ENCODE peak calls at places on chromosomes 13 and 19, in nine cellular contexts. G is pulmonary artery endothelial cell; O is NCI-H2107; M is ecto neural progenitor cell; B is dorsolateral prefrontal cortex; X is non-pigmented ciliary epithelial cell; Q is effector memory CD8-positive, alpha-beta T cell; Z is fibroblast of mammary gland; J is BE2C. C is an unnamed sample.

GRCh38 chr13:99439048-99439447 is 62.2 kb upstream of the TM9SF2 start:
- DNase-seq in B (no peak), J (no peak), O (no peak), M (no peak), X (no peak), Q (no peak), Z (no peak), G (no peak), C (no peak)

GRCh38 chr13:62300021-62300420 is 884.4 kb upstream of the PCDH20 start:
- DNase-seq in M (no peak), O (no peak), Q (no peak), G (no peak), J (no peak), B (no peak), Z (no peak), X (no peak), C (no peak)

GRCh38 chr19:6711605-6712004 is 8.8 kb downstream of the C3 start:
- DNase-seq in M (no peak), Q (no peak), X (no peak), B (no peak), G (no peak), J (no peak), Z (no peak), O (no peak), C (peak)

GRCh38 chr19:5996598-5997320 is 18.8 kb upstream of the RANBP3 start:
- DNase-seq in M (no peak), J (no peak), B (no peak), O (no peak), X (no peak), Q (no peak), Z (no peak), G (no peak), C (no peak)

GRCh38 chr19:13761423-13761822 is 2.9 kb upstream of the MRI1 start:
- DNase-seq in M (no peak), B (no peak), X (no peak), J (no peak), G (no peak), Z (no peak), Q (no peak), O (no peak), C (no peak)

GRCh38 chr13:72652681-72653080 is 74.7 kb downstream of the MZT1 start:
- DNase-seq in O (no peak), J (no peak), G (peak), M (no peak), Q (no peak), B (no peak), X (no peak), Z (no peak), C (no peak)

GRCh38 chr13:77390391-77390790 is 63.5 kb upstream of the MYCBP2 start:
- DNase-seq in G (no peak), O (no peak), J (no peak), M (no peak), Z (peak), Q (no peak), X (no peak), B (no peak), C (no peak)

GRCh38 chr13:44322928-44323327 is 50.7 kb upstream of the SERP2 start:
- DNase-seq in B (no peak), X (no peak), O (no peak), G (no peak), J (no peak), Z (no peak), Q (no peak), M (peak), C (no peak)

GRCh38 chr13:93956416-93956815 is 523.1 kb downstream of the DCT start:
- DNase-seq in M (no peak), Z (no peak), J (no peak), O (no peak), Q (no peak), B (no peak), G (no peak), X (no peak), C (no peak)

GRCh38 chr13:40145139-40145538 is 489.7 kb downstream of the COG6 start:
- DNase-seq in G (no peak), Q (no peak), J (no peak), X (no peak), M (no peak), Z (no peak), O (no peak), B (no peak), C (no peak)

GRCh38 chr13:91817250-91817649 is 418.8 kb downstream of the GPC5 start:
- DNase-seq in Q (no peak), O (no peak), Z (peak), J (no peak), M (no peak), X (no peak), B (no peak), G (no peak), C (peak)

GRCh38 chr19:51830263-51830662 is 35.3 kb downstream of the FPR3 start:
- DNase-seq in B (no peak), Z (peak), G (no peak), J (no peak), Q (no peak), X (no peak), M (no peak), O (no peak), C (no peak)

GRCh38 chr13:80100636-80101035 is 240.3 kb downstream of the SPRY2 start:
- DNase-seq in J (no peak), Q (no peak), B (no peak), O (no peak), M (no peak), G (no peak), X (no peak), Z (peak), C (no peak)

GRCh38 chr19:39679056-39679790 is 23.5 kb downstream of the LGALS16 start:
- DNase-seq in M (no peak), J (no peak), Z (no peak), O (no peak), B (no peak), G (no peak), X (no peak), Q (no peak), C (no peak)

GRCh38 chr19:8840708-8841107 is 8.5 kb downstream of the MBD3L1 start:
- DNase-seq in O (no peak), B (no peak), G (no peak), M (no peak), Q (no peak), J (no peak), X (no peak), Z (no peak), C (no peak)

GRCh38 chr19:57664269-57665127 is 4.2 kb upstream of the ZSCAN4 start:
- DNase-seq in X (no peak), B (peak), Z (peak), M (peak), G (no peak), O (no peak), J (peak), Q (no peak), C (peak)

GRCh38 chr19:1377176-1377964 is 6.3 kb upstream of the NDUFS7 start:
- DNase-seq in J (no peak), Q (no peak), M (no peak), B (no peak), Z (no peak), O (no peak), X (no peak), G (no peak), C (no peak)

GRCh38 chr19:2327773-2328400 is 499 bp downstream of the LSM7 start:
- DNase-seq in J (no peak), O (no peak), X (peak), Z (peak), M (no peak), G (peak), B (peak), Q (peak), C (no peak)

GRCh38 chr13:33174980-33175379 is 110.6 kb downstream of the STARD13 start:
- DNase-seq in M (no peak), O (no peak), J (no peak), X (no peak), G (no peak), B (no peak), Q (no peak), Z (peak), C (no peak)

GRCh38 chr13:63190219-63190618 is 1774.6 kb upstream of the PCDH20 start:
- DNase-seq in X (no peak), G (no peak), B (no peak), Z (peak), J (no peak), O (no peak), M (no peak), Q (no peak), C (no peak)

GRCh38 chr13:94968040-94968756 is 255.9 kb upstream of the SOX21 start:
- DNase-seq in Z (no peak), O (peak), G (no peak), B (peak), X (no peak), J (peak), M (peak), Q (no peak), C (peak)

GRCh38 chr19:30784850-30785459 is 412.8 kb downstream of the ZNF536 start:
- DNase-seq in J (peak), X (no peak), G (no peak), O (peak), Q (peak), M (peak), B (no peak), Z (peak), C (peak)

GRCh38 chr19:1472227-1473055 is 6.6 kb downstream of the C19orf25 start:
- DNase-seq in Q (no peak), B (no peak), Z (no peak), O (no peak), M (no peak), X (no peak), G (no peak), J (no peak), C (no peak)

GRCh38 chr13:59865398-59865797 is 298.3 kb downstream of the DIAPH3 start:
- DNase-seq in B (no peak), Q (no peak), J (no peak), M (no peak), G (no peak), O (no peak), X (no peak), Z (no peak), C (no peak)

C was measured in D341Med.